ENCODE peak calls at places on chromosomes 12 and 14, in eight cellular contexts. W is CD8-positive, alpha-beta memory T cell; Y is OCI-LY7; T is left lung; L is tibial artery; X is sigmoid colon; I is adipocyte; G is GM23248. N is an unnamed sample. For H3K4me1, the result is how much of the 10 kb centered on the place peaks cover.

GRCh38 chr12:120252071-120252906 is 13.2 kb downstream of the PXN start:
- DNase-seq in W (peak), Y (no peak), T (no peak), L (no peak), X (no peak), I (no peak), G (no peak), N (peak)

GRCh38 chr14:95523051-95523817 is 6.8 kb upstream of the SYNE3 start:
- DNase-seq in W (peak), Y (no peak), T (no peak), L (no peak), X (no peak), I (no peak), G (no peak), N (no peak)

GRCh38 chr12:32249701-32250270 is 143.1 kb downstream of the BICD1 start:
- DNase-seq in W (no peak), Y (no peak), T (no peak), L (no peak), X (no peak), I (no peak), G (no peak), N (no peak)

GRCh38 chr12:54258286-54258685 is 21.6 kb downstream of the CBX5 start:
- DNase-seq in W (no peak), Y (no peak), T (no peak), L (no peak), X (no peak), I (no peak), G (peak), N (no peak)

GRCh38 chr12:29238822-29239291 is 89.8 kb downstream of the FAR2 start:
- DNase-seq in W (no peak), Y (no peak), T (no peak), L (no peak), X (no peak), I (no peak), G (no peak), N (no peak)

GRCh38 chr12:130266751-130267150 is 70.9 kb upstream of the PIWIL1 start:
- DNase-seq in W (no peak), Y (no peak), T (no peak), L (no peak), X (no peak), I (no peak), G (no peak), N (no peak)

GRCh38 chr12:52215587-52216031 is 17.4 kb upstream of the KRT7 start:
- DNase-seq in W (no peak), Y (no peak), T (peak), L (peak), X (peak), I (no peak), G (no peak), N (no peak)

GRCh38 chr14:29749327-29749726 is 178.3 kb downstream of the PRKD1 start:
- DNase-seq in W (no peak), Y (no peak), T (no peak), L (no peak), X (no peak), I (peak), G (peak), N (no peak)

GRCh38 chr14:63229330-63230059 is 25.3 kb downstream of the RHOJ start:
- DNase-seq in W (no peak), Y (no peak), T (no peak), L (no peak), X (no peak), I (no peak), G (no peak), N (no peak)

GRCh38 chr14:25049559-25050493 is at the start of gene STXBP6:
- DNase-seq in W (no peak), Y (no peak), T (peak), L (peak), X (peak), I (peak), G (peak), N (no peak)

GRCh38 chr14:95901014-95901413 is 24.4 kb downstream of the TUNAR start:
- DNase-seq in W (no peak), Y (no peak), T (no peak), L (no peak), X (no peak), I (peak), G (peak), N (no peak)

GRCh38 chr12:104263026-104263425 is 40.5 kb upstream of the EID3 start:
- DNase-seq in W (no peak), Y (no peak), T (no peak), L (no peak), X (no peak), I (no peak), G (no peak), N (no peak)

GRCh38 chr14:60720391-60720790 is 3.8 kb downstream of the SIX4 start:
- DNase-seq in W (no peak), Y (no peak), T (no peak), L (no peak), X (no peak), I (no peak), G (no peak), N (no peak)

GRCh38 chr12:225012-225411 is 11.1 kb upstream of the SLC6A12 start:
- DNase-seq in W (no peak), Y (no peak), T (no peak), L (peak), X (no peak), I (no peak), G (no peak), N (no peak)

GRCh38 chr14:102086972-102087761 is at the start of gene HSP90AA1:
- DNase-seq in W (peak), Y (peak), T (peak), L (peak), X (peak), I (peak), G (peak), N (peak)

GRCh38 chr14:102085503-102085902 is 1.3 kb downstream of the HSP90AA1 start:
- DNase-seq in W (no peak), Y (no peak), T (no peak), L (no peak), X (no peak), I (no peak), G (peak), N (no peak)

GRCh38 chr14:102086346-102086971 is 385 bp downstream of the HSP90AA1 start:
- DNase-seq in W (peak), Y (peak), T (no peak), L (peak), X (peak), I (peak), G (peak), N (peak)

GRCh38 chr14:102087762-102088011 is 843 bp upstream of the HSP90AA1 start:
- DNase-seq in W (no peak), Y (no peak), T (no peak), L (no peak), X (no peak), I (no peak), G (no peak), N (no peak)

DNA sequence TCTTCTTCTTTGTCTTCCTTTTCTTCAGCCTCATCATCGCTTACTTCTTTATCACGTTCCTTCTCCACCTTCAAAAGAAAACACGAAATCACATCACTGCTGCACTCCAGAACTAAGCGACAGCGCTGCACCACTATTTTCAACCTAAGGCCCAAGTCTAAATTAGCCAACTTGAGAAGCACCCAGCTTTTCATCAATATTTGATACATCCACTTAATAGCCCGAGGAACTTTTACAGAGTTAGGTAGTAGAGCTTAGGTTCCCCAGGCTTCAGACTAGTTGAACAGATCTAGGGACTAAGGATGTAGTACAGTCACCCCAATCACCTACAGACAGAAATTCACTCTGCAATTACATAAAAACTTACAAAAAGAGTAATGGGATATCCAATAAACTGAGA is 1.9 kb downstream of the HSP90AA1 start:
- DNase-seq in W (no peak), Y (no peak), T (no peak), L (no peak), X (no peak), I (no peak), G (no peak), N (no peak)
- H3K4me1 ChIP-seq in W (half or more), Y (half or more), T (under half), L (under half), X (under half), I (under half), G (under half), N (under half)

GRCh38 chr12:122030427-122030825 is 8.7 kb downstream of the BCL7A start:
- DNase-seq in W (no peak), Y (no peak), T (no peak), L (no peak), X (no peak), I (no peak), G (no peak), N (no peak)
- H3K4me1 ChIP-seq in W (under half), Y (half or more), T (under half), L (under half), X (under half), I (under half), G (under half), N (under half)

GRCh38 chr14:103540816-103541493 is 12.0 kb downstream of the TRMT61A start:
- DNase-seq in W (no peak), Y (no peak), T (peak), L (no peak), X (peak), I (no peak), G (no peak), N (no peak)
- H3K4me1 ChIP-seq in W (under half), Y (under half), T (under half), L (under half), X (half or more), I (half or more), G (under half), N (under half)

GRCh38 chr14:99905121-99905520 is 111.9 kb downstream of the EML1 start:
- DNase-seq in W (no peak), Y (no peak), T (no peak), L (no peak), X (no peak), I (no peak), G (no peak), N (no peak)

GRCh38 chr14:99909500-99910064 is 116.4 kb downstream of the EML1 start:
- DNase-seq in W (no peak), Y (no peak), T (no peak), L (no peak), X (no peak), I (no peak), G (peak), N (no peak)

GRCh38 chr14:99908653-99909250 is 115.5 kb downstream of the EML1 start:
- DNase-seq in W (no peak), Y (no peak), T (no peak), L (no peak), X (no peak), I (no peak), G (no peak), N (no peak)

GRCh38 chr14:99910337-99911268 is 117.4 kb downstream of the EML1 start:
- DNase-seq in W (no peak), Y (no peak), T (no peak), L (no peak), X (no peak), I (peak), G (peak), N (no peak)

GRCh38 chr14:99907761-99908652 is 114.8 kb downstream of the EML1 start:
- DNase-seq in W (no peak), Y (no peak), T (no peak), L (no peak), X (no peak), I (no peak), G (no peak), N (no peak)
- H3K4me1 ChIP-seq in W (under half), Y (under half), T (under half), L (under half), X (under half), I (under half), G (under half), N (under half)

GRCh38 chr12:70643927-70644326 is 6.7 kb upstream of the PTPRB start:
- DNase-seq in W (no peak), Y (no peak), T (no peak), L (no peak), X (no peak), I (no peak), G (no peak), N (no peak)

GRCh38 chr12:70648191-70648590 is 11.0 kb upstream of the PTPRB start:
- DNase-seq in W (no peak), Y (no peak), T (no peak), L (no peak), X (no peak), I (no peak), G (peak), N (no peak)

GRCh38 chr12:70646850-70647249 is 9.6 kb upstream of the PTPRB start:
- DNase-seq in W (no peak), Y (no peak), T (no peak), L (no peak), X (no peak), I (peak), G (peak), N (no peak)

GRCh38 chr12:70644836-70645235 is 7.6 kb upstream of the PTPRB start:
- DNase-seq in W (no peak), Y (no peak), T (no peak), L (no peak), X (no peak), I (no peak), G (no peak), N (no peak)

GRCh38 chr12:70645494-70646317 is 8.5 kb upstream of the PTPRB start:
- DNase-seq in W (no peak), Y (no peak), T (no peak), L (peak), X (no peak), I (peak), G (peak), N (no peak)
- H3K4me1 ChIP-seq in W (under half), Y (under half), T (under half), L (under half), X (under half), I (under half), G (half or more), N (under half)

N was measured in effector memory CD4-positive, alpha-beta T cell.